ENCODE peak calls at places on chromosomes 1 and 21, in four cellular contexts. One of them, this sample, is unnamed. For H3K27me3, the result is how much of the 10 kb centered on the place peaks cover.

GRCh38 chr1:222042120-222042519 is 300.2 kb upstream of the DUSP10 start:
- DNase-seq in MM.1S: no peak
- DNase-seq in SK-N-SH: no peak
- DNase-seq in body of pancreas: no peak
- DNase-seq in this sample: no peak

GRCh38 chr1:1598720-1599029 is 1.3 kb downstream of the FNDC10 start:
- DNase-seq in MM.1S: no peak
- DNase-seq in SK-N-SH: peak
- DNase-seq in body of pancreas: no peak
- DNase-seq in this sample: no peak

GRCh38 chr1:203305809-203306088 is 430 bp downstream of the BTG2 start:
- DNase-seq in body of pancreas: no peak
- DNase-seq in SK-N-SH: peak
- DNase-seq in MM.1S: peak
- DNase-seq in this sample: no peak

GRCh38 chr1:200042437-200043329 is 15.2 kb downstream of the NR5A2 start:
- DNase-seq in MM.1S: no peak
- DNase-seq in SK-N-SH: peak
- DNase-seq in body of pancreas: peak
- DNase-seq in this sample: no peak

GRCh38 chr1:159079518-159079917 is 3.0 kb upstream of the AIM2 start:
- DNase-seq in MM.1S: no peak
- DNase-seq in body of pancreas: no peak
- DNase-seq in SK-N-SH: no peak
- DNase-seq in this sample: no peak

GRCh38 chr1:4512622-4513021 is 141.8 kb upstream of the AJAP1 start:
- DNase-seq in body of pancreas: no peak
- DNase-seq in SK-N-SH: no peak
- DNase-seq in MM.1S: no peak
- DNase-seq in this sample: no peak

GRCh38 chr1:56301791-56302190 is 277.6 kb downstream of the PLPP3 start:
- DNase-seq in SK-N-SH: no peak
- DNase-seq in MM.1S: no peak
- DNase-seq in body of pancreas: no peak
- DNase-seq in this sample: peak

GRCh38 chr21:35995522-35996088 is 64.7 kb downstream of the SETD4 start:
- DNase-seq in body of pancreas: no peak
- DNase-seq in MM.1S: peak
- DNase-seq in SK-N-SH: no peak
- DNase-seq in this sample: no peak

GRCh38 chr1:248821101-248821500 is 4.6 kb downstream of the SH3BP5L start:
- DNase-seq in body of pancreas: peak
- DNase-seq in MM.1S: no peak
- DNase-seq in SK-N-SH: peak
- DNase-seq in this sample: peak

GRCh38 chr1:206972725-206973124 is 2.5 kb upstream of the FCAMR start:
- DNase-seq in SK-N-SH: no peak
- DNase-seq in body of pancreas: no peak
- DNase-seq in MM.1S: no peak
- DNase-seq in this sample: no peak

GRCh38 chr1:88029142-88029541 is 654.9 kb upstream of the PKN2 start:
- DNase-seq in SK-N-SH: no peak
- DNase-seq in body of pancreas: no peak
- DNase-seq in MM.1S: no peak
- DNase-seq in this sample: no peak

GRCh38 chr1:90135306-90135705 is 140.4 kb downstream of the ZNF326 start:
- DNase-seq in body of pancreas: no peak
- DNase-seq in SK-N-SH: no peak
- DNase-seq in MM.1S: no peak
- DNase-seq in this sample: no peak

GRCh38 chr1:34970829-34971228 is 14.3 kb downstream of the TMEM35B start:
- DNase-seq in body of pancreas: no peak
- DNase-seq in SK-N-SH: no peak
- DNase-seq in MM.1S: no peak
- DNase-seq in this sample: no peak

GRCh38 chr21:42941696-42942085 is 16.3 kb upstream of the ERVH48-1 start:
- DNase-seq in body of pancreas: no peak
- DNase-seq in MM.1S: peak
- DNase-seq in SK-N-SH: no peak
- DNase-seq in this sample: peak

GRCh38 chr1:77866296-77866695 is 22.1 kb upstream of the NEXN start:
- DNase-seq in body of pancreas: no peak
- DNase-seq in MM.1S: no peak
- DNase-seq in SK-N-SH: no peak
- DNase-seq in this sample: no peak

GRCh38 chr21:45830221-45830640 is 151.3 kb upstream of the COL6A1 start:
- DNase-seq in SK-N-SH: no peak
- DNase-seq in MM.1S: no peak
- DNase-seq in body of pancreas: no peak
- DNase-seq in this sample: no peak

GRCh38 chr1:64941466-64942117 is 24.8 kb downstream of the JAK1 start:
- DNase-seq in body of pancreas: no peak
- DNase-seq in MM.1S: no peak
- DNase-seq in SK-N-SH: no peak
- DNase-seq in this sample: no peak
- H3K4me3 ChIP-seq in body of pancreas: no peak
- H3K4me3 ChIP-seq in MM.1S: no peak
- H3K4me3 ChIP-seq in SK-N-SH: no peak
- H3K4me3 ChIP-seq in this sample: no peak

GRCh38 chr1:160163612-160164011 is 12.2 kb downstream of the ATP1A4 start:
- DNase-seq in SK-N-SH: no peak
- DNase-seq in MM.1S: no peak
- DNase-seq in body of pancreas: no peak
- DNase-seq in this sample: peak
- TF ChIP-seq CTCF in SK-N-SH: peak
- TF ChIP-seq CTCF in MM.1S: no peak
- TF ChIP-seq CTCF in body of pancreas: no peak
- TF ChIP-seq CTCF in this sample: peak

GRCh38 chr1:18700530-18700929 is 69.9 kb downstream of the PAX7 start:
- DNase-seq in body of pancreas: no peak
- DNase-seq in SK-N-SH: no peak
- DNase-seq in MM.1S: no peak
- DNase-seq in this sample: no peak
- H3K27me3 ChIP-seq in body of pancreas: under half
- H3K27me3 ChIP-seq in SK-N-SH: under half
- H3K27me3 ChIP-seq in MM.1S: half or more
- H3K27me3 ChIP-seq in this sample: under half

DNA sequence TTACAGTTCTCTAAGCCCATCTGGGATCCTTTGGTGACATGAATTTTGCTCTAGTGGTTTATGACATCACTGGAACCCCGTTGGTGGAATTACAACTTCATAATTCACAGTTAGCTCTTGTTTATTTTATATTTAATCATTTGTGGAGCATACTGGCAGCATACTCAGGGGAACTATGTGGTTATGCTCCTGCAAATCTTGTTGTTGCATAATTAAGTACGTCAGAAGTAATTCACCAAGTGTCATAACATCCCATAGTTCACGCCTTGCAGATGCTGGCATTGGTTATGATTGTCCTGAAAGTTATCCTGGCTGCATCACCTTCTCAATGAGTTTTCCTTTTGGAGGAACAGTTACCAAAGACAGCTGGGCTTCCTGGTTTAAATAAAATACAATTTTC is 16.5 kb downstream of the PRRX1 start:
- DNase-seq in MM.1S: no peak
- DNase-seq in body of pancreas: no peak
- DNase-seq in SK-N-SH: no peak
- DNase-seq in this sample: no peak
- H3K4me3 ChIP-seq in MM.1S: no peak
- H3K4me3 ChIP-seq in body of pancreas: no peak
- H3K4me3 ChIP-seq in SK-N-SH: no peak
- H3K4me3 ChIP-seq in this sample: no peak

GRCh38 chr1:6045561-6045960 is at the start of gene KCNAB2:
- DNase-seq in MM.1S: no peak
- DNase-seq in body of pancreas: no peak
- DNase-seq in SK-N-SH: no peak
- DNase-seq in this sample: no peak

GRCh38 chr1:6049419-6049818 is 3.7 kb downstream of the KCNAB2 start:
- DNase-seq in MM.1S: no peak
- DNase-seq in body of pancreas: no peak
- DNase-seq in SK-N-SH: no peak
- DNase-seq in this sample: no peak

GRCh38 chr1:6045110-6045502 is 582 bp upstream of the KCNAB2 start:
- DNase-seq in SK-N-SH: no peak
- DNase-seq in MM.1S: no peak
- DNase-seq in body of pancreas: no peak
- DNase-seq in this sample: no peak

GRCh38 chr1:6051423-6051822 is 5.7 kb downstream of the KCNAB2 start:
- DNase-seq in SK-N-SH: no peak
- DNase-seq in body of pancreas: no peak
- DNase-seq in MM.1S: no peak
- DNase-seq in this sample: no peak

GRCh38 chr1:6048179-6048867 is 2.6 kb downstream of the KCNAB2 start:
- DNase-seq in body of pancreas: no peak
- DNase-seq in SK-N-SH: peak
- DNase-seq in MM.1S: no peak
- DNase-seq in this sample: no peak
- TF ChIP-seq CTCF in body of pancreas: no peak
- TF ChIP-seq CTCF in SK-N-SH: peak
- TF ChIP-seq CTCF in MM.1S: no peak
- TF ChIP-seq CTCF in this sample: no peak

GRCh38 chr1:47418122-47418521 is 2.0 kb downstream of the FOXE3 start:
- DNase-seq in SK-N-SH: no peak
- DNase-seq in MM.1S: no peak
- DNase-seq in body of pancreas: no peak
- DNase-seq in this sample: no peak

GRCh38 chr1:47415728-47416318 is at the start of gene FOXE3:
- DNase-seq in MM.1S: no peak
- DNase-seq in SK-N-SH: peak
- DNase-seq in body of pancreas: no peak
- DNase-seq in this sample: no peak

GRCh38 chr1:47418681-47419272 is 2.7 kb downstream of the FOXE3 start:
- DNase-seq in SK-N-SH: no peak
- DNase-seq in body of pancreas: no peak
- DNase-seq in MM.1S: no peak
- DNase-seq in this sample: no peak

GRCh38 chr1:47417129-47418044 is 1.3 kb downstream of the FOXE3 start:
- DNase-seq in body of pancreas: no peak
- DNase-seq in SK-N-SH: no peak
- DNase-seq in MM.1S: no peak
- DNase-seq in this sample: no peak

DNA sequence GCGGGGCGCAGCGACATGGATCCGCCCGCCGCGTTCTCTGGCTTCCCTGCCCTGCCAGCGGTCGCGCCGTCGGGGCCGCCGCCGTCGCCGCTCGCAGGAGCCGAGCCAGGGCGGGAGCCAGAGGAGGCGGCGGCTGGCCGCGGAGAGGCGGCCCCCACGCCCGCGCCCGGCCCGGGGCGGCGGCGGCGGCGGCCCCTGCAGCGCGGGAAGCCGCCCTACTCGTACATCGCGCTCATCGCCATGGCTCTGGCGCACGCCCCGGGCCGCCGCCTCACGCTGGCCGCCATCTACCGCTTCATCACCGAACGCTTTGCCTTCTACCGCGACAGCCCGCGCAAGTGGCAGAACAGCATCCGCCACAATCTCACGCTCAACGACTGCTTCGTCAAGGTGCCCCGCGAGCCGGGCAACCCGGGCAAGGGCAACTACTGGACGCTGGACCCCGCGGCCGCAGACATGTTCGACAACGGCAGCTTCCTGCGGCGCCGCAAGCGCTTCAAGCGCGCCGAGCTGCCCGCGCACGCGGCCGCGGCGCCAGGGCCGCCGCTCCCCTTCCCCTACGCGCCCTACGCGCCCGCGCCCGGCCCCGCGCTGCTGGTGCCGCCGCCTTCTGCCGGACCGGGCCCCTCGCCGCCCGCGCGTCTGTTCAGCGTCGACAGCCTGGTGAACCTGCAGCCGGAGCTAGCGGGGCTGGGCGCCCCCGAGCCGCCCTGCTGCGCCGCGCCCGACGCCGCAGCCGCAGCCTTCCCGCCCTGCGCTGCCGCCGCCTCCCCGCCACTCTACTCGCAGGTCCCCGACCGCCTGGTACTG is 439 bp downstream of the FOXE3 start:
- DNase-seq in SK-N-SH: peak
- DNase-seq in body of pancreas: no peak
- DNase-seq in MM.1S: no peak
- DNase-seq in this sample: no peak
- H3K27me3 ChIP-seq in SK-N-SH: half or more
- H3K27me3 ChIP-seq in body of pancreas: under half
- H3K27me3 ChIP-seq in MM.1S: under half
- H3K27me3 ChIP-seq in this sample: under half

This sample was measured in bronchial epithelial cell.